ENCODE peak calls at places on chromosome 19, in seven cellular contexts. F is stomach, J is Caco-2, G is brain microvascular endothelial cell, K is colonic mucosa, B is keratinocyte, N is RWPE1. E is an unnamed sample.

GRCh38 chr19:54893406-54893805 is 12.5 kb upstream of the NCR1 start:
- DNase-seq in F (no peak), J (peak), G (no peak), K (no peak), B (no peak), N (no peak), E (peak)

GRCh38 chr19:21593934-21594844 is 88.8 kb downstream of the ZNF429 start:
- DNase-seq in F (no peak), J (no peak), G (no peak), K (no peak), B (no peak), N (no peak), E (no peak)

GRCh38 chr19:6109947-6110346 is 353 bp downstream of the RFX2 start:
- DNase-seq in F (no peak), J (peak), G (no peak), K (peak), B (no peak), N (no peak), E (no peak)

GRCh38 chr19:2271516-2272103 is 10.4 kb downstream of the PEAK3 start:
- DNase-seq in F (no peak), J (no peak), G (peak), K (no peak), B (no peak), N (peak), E (no peak)

GRCh38 chr19:32809754-32810153 is 59.8 kb downstream of the SLC7A9 start:
- DNase-seq in F (no peak), J (no peak), G (no peak), K (no peak), B (no peak), N (no peak), E (no peak)

GRCh38 chr19:17327654-17328516 is 6.8 kb downstream of the ANO8 start:
- DNase-seq in F (peak), J (peak), G (no peak), K (peak), B (no peak), N (peak), E (no peak)

GRCh38 chr19:12198136-12198535 is 35.2 kb downstream of the ZNF136 start:
- DNase-seq in F (no peak), J (no peak), G (no peak), K (no peak), B (no peak), N (no peak), E (no peak)

GRCh38 chr19:54379187-54379678 is 14.5 kb upstream of the LAIR1 start:
- DNase-seq in F (no peak), J (no peak), G (no peak), K (no peak), B (no peak), N (no peak), E (no peak)

GRCh38 chr19:44575116-44575700 is 38.2 kb upstream of the IGSF23 start:
- DNase-seq in F (no peak), J (no peak), G (no peak), K (no peak), B (no peak), N (no peak), E (no peak)

GRCh38 chr19:5313307-5313706 is 27.3 kb downstream of the PTPRS start:
- DNase-seq in F (peak), J (no peak), G (no peak), K (no peak), B (no peak), N (no peak), E (no peak)

GRCh38 chr19:7386308-7386707 is 37.6 kb downstream of the ARHGEF18 start:
- DNase-seq in F (no peak), J (peak), G (no peak), K (no peak), B (no peak), N (no peak), E (no peak)
- TF ChIP-seq CTCF in F (no peak), J (peak), G (no peak), K (no peak), B (no peak), N (no peak), E (no peak)

DNA sequence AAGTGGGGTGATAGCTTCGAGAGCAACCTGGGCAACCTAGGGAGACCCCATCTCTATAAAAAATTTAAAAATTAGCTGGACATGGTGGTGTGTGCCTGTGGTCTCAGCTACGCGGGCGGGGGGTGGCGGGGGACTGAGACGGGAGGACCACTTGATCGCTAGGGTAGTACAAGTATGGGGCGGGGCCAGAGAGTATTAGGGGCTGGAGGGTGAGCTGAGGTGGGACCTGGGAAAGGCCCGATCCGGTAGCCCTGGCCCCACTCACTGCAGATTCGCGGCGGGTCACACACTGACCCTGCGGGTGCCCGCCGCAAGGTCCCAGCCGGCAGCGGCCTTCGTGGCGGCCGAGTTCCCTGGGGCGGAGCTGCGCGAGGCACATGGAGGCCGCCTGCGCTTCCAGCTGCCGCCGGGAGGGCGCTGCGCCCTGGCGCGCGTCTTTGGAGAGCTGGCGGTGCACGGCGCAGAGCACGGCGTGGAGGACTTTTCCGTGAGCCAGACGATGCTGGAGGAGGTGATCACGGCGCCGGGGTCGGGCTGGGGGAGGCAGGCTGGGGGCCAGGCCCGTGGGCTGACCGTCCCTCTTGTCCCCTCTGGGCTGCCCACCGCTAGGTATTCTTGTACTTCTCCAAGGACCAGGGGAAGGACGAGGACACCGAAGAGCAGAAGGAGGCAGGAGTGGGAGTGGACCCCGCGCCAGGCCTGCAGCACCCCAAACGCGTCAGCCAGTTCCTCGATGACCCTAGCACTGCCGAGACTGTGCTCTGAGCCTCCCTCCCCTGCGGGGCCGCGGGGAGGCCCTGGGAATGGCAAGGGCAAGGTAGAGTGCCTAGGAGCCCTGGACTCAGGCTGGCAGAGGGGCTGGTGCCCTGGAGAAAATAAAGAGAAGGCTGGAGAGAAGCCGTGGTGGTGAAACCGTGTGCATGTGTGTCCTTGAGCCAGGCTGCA is 2.0 kb upstream of the ARHGAP45 start:
- DNase-seq in F (peak), J (peak), G (no peak), K (peak), B (no peak), N (peak), E (no peak)
- TF ChIP-seq CTCF in F (no peak), J (peak), G (peak), K (peak), B (peak), N (peak), E (peak)

GRCh38 chr19:11141937-11142527 is 13.6 kb downstream of the SPC24 start:
- DNase-seq in F (no peak), J (no peak), G (no peak), K (no peak), B (no peak), N (no peak), E (no peak)
- TF ChIP-seq CTCF in F (no peak), J (no peak), G (no peak), K (no peak), B (no peak), N (no peak), E (no peak)

GRCh38 chr19:50602935-50603334 is 34.7 kb upstream of the LRRC4B start:
- DNase-seq in F (no peak), J (no peak), G (no peak), K (no peak), B (no peak), N (no peak), E (no peak)

GRCh38 chr19:50607388-50607787 is 32.3 kb downstream of the SYT3 start:
- DNase-seq in F (no peak), J (no peak), G (no peak), K (no peak), B (no peak), N (no peak), E (no peak)

GRCh38 chr19:50602496-50602895 is 34.3 kb upstream of the LRRC4B start:
- DNase-seq in F (no peak), J (no peak), G (no peak), K (no peak), B (no peak), N (no peak), E (no peak)

DNA sequence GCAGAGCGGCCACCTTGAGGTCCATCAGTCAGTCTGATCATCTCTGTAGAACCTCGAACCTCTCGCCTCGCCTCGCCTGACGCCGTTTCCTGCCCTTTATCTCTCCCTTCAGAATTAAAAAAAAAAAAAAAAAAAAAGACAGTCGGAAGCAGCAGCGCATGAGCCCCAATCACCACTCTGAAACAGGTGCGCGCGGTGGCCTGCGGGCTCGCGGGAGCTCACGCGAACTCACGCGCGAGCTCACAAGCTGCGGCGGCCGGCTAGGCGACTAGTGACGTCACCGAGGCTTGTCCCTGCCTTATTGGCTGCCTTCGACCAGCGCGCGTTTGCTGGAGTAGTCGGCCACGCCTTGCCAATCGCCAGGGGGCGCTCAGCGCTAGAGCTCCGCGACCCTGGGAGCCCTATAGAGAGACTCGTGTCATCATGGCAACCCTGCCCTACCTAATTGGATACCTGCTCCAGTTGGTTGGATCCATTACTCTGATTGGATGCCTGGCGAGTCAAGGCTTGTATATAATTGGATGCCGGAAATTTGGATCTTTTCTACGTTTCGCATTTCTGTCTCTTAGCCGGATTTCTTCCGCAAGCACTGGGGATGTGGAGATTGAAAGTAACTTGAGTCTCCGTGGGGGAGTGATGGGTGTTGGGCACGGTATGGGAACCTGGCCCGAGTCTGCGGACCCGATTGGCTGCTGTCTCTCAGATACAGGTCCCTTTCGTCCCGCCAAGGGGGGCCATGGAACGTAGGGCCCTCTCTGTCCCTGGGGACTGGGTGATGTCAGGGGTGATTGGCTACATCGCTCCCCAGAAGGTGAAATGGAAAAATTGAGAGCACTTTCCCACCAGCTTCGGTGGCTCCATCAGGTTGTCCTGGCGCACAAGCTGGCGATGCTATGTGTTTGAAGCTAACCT is 31.6 kb downstream of the SYT3 start:
- DNase-seq in F (peak), J (peak), G (peak), K (peak), B (no peak), N (peak), E (peak)
- TF ChIP-seq CTCF in F (no peak), J (no peak), G (peak), K (no peak), B (peak), N (peak), E (peak)

DNA sequence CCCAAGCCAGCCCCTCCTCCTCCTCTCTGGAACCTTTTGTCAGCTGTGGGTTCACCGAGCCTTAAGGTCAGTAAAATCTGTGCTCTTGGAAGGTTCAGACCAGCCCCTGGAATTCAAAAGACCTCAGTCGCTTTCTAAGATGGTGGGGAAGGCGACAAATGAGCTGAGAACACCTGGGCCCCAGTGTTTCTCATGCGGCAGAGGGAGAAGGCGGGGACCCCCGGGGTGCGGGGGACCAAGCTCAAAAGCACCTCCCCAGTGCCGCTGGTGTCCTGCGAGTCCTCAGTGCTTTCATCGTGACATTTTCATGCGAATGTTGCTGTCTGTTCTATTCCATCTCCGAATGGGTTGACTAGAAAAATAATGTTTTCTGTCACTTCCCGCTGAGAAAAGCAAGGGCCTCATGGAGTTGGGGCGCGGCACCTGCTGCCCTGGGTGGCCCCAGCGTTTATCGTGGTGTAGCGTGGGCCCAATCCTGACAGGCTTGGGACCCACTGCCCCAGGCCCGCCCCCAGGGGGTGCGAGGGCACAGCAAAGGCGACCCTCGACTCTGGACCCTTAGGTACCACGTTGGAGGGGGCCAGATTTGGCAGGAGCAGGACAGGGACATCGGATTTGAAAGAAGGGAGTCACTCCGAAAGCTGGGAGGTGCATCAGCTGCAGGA is 751 bp upstream of the NTN5 start:
- DNase-seq in F (no peak), J (no peak), G (no peak), K (no peak), B (no peak), N (no peak), E (no peak)
- TF ChIP-seq CTCF in F (no peak), J (no peak), G (no peak), K (no peak), B (no peak), N (no peak), E (no peak)

GRCh38 chr19:3775831-3776230 is 3.8 kb upstream of the RAX2 start:
- DNase-seq in F (no peak), J (no peak), G (no peak), K (no peak), B (no peak), N (no peak), E (no peak)

GRCh38 chr19:3778104-3778867 is 6.3 kb upstream of the RAX2 start:
- DNase-seq in F (no peak), J (no peak), G (no peak), K (no peak), B (no peak), N (no peak), E (no peak)

GRCh38 chr19:3774621-3775373 is 2.8 kb upstream of the RAX2 start:
- DNase-seq in F (no peak), J (no peak), G (no peak), K (no peak), B (no peak), N (no peak), E (no peak)

GRCh38 chr19:3775374-3775711 is 3.3 kb upstream of the RAX2 start:
- DNase-seq in F (no peak), J (no peak), G (no peak), K (no peak), B (no peak), N (no peak), E (no peak)

GRCh38 chr19:3776479-3777040 is 4.5 kb upstream of the RAX2 start:
- DNase-seq in F (no peak), J (no peak), G (no peak), K (no peak), B (no peak), N (no peak), E (no peak)
- TF ChIP-seq CTCF in F (no peak), J (no peak), G (no peak), K (no peak), B (no peak), N (no peak), E (no peak)

DNA sequence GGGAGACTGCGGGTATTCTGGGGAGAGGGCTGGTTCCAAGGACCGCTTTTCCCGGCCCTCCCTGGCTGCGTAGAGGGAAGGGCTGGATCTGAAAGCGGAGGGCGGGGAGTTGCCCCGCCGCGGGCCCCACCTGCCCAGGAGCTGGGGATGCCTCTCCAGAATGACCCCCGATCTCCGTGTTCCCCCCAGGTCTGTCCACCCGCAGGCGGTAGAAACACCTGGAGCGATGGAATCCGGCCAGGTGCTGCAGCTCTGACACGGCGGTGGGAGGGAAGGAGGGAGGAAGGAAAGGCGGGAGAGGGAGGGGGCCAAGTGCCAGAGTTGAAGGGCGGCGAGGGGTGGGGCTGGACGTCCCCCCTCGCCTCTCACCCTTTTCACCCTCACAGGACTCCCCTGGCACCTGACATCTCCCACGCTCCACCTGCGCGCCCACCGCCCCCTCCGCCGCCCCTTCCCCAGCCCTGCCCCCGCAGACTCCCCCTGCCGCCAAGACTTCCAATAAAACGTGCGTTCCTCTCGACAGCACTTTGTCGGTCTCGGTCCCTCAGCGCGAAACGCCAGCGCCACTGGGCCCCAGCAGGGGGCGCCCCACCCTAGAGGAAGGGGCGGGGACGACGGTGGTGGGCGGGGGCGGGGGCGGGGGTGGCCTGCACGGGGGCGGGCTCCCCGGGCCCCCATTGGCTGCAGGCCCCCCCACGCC is 374 bp upstream of the FXYD7 start:
- DNase-seq in F (peak), J (peak), G (no peak), K (peak), B (no peak), N (peak), E (no peak)
- TF ChIP-seq CTCF in F (no peak), J (peak), G (peak), K (peak), B (peak), N (peak), E (peak)

GRCh38 chr19:53092723-53093122 is 10.5 kb downstream of the ZNF160 start:
- DNase-seq in F (no peak), J (no peak), G (no peak), K (no peak), B (no peak), N (no peak), E (no peak)
- TF ChIP-seq CTCF in F (no peak), J (no peak), G (no peak), K (no peak), B (no peak), N (no peak), E (no peak)